ENCODE peak calls at places on chromosomes 1 and 21, in seven cellular contexts. L is psoas muscle, D is thyroid gland, N is lung, T is endothelial cell of umbilical vein, R is fibroblast of lung, E is ascending aorta. C is an unnamed sample.

GRCh38 chr1:42844592-42845140 is 1.7 kb upstream of the ZNF691 start:
- DNase-seq in D (peak), T (no peak), E (no peak), R (no peak), L (no peak), N (no peak), C (no peak)

GRCh38 chr1:80427886-80428285 is 1372.8 kb upstream of the ADGRL2 start:
- DNase-seq in L (no peak), N (no peak), D (no peak), E (no peak), R (peak), T (no peak), C (no peak)

GRCh38 chr1:219576931-219577330 is 36.0 kb downstream of the ZC3H11B start:
- DNase-seq in T (no peak), D (no peak), E (no peak), L (no peak), N (no peak), R (no peak), C (no peak)

GRCh38 chr1:183287191-183287675 is 101.2 kb downstream of the LAMC2 start:
- DNase-seq in R (peak), N (no peak), T (peak), E (no peak), D (peak), L (peak), C (no peak)

GRCh38 chr1:219113261-219113660 is 60.4 kb upstream of the LYPLAL1 start:
- DNase-seq in R (peak), E (no peak), D (no peak), N (no peak), L (no peak), T (no peak), C (no peak)

GRCh38 chr21:42695324-42696025 is 42.1 kb downstream of the PDE9A start:
- DNase-seq in L (no peak), T (no peak), E (no peak), D (no peak), N (no peak), R (peak), C (no peak)

GRCh38 chr1:101002551-101002950 is 23.0 kb downstream of the DPH5 start:
- DNase-seq in R (no peak), E (no peak), D (no peak), N (no peak), L (no peak), T (peak), C (peak)

GRCh38 chr1:74689800-74690696 is 16.5 kb upstream of the ERICH3 start:
- DNase-seq in R (peak), N (no peak), E (no peak), L (no peak), D (peak), T (peak), C (peak)

GRCh38 chr1:235486321-235486720 is 17.9 kb downstream of the B3GALNT2 start:
- DNase-seq in T (peak), D (no peak), R (no peak), E (no peak), N (no peak), L (no peak), C (no peak)

GRCh38 chr1:12229386-12229834 is 420 bp upstream of the VPS13D start:
- DNase-seq in T (no peak), R (no peak), L (no peak), D (no peak), E (no peak), N (no peak), C (no peak)

GRCh38 chr1:40782371-40782956 is 1.1 kb upstream of the KCNQ4 start:
- DNase-seq in N (no peak), L (peak), T (no peak), E (no peak), D (peak), R (peak), C (no peak)

GRCh38 chr21:46294647-46295176 is 8.6 kb downstream of the YBEY start:
- DNase-seq in L (no peak), N (no peak), R (peak), T (no peak), D (no peak), E (no peak), C (no peak)

GRCh38 chr1:183812111-183812510 is 7.2 kb downstream of the RGL1 start:
- DNase-seq in N (no peak), R (no peak), T (no peak), L (no peak), E (no peak), D (no peak), C (no peak)

GRCh38 chr1:27116697-27117096 is 38.2 kb downstream of the SLC9A1 start:
- DNase-seq in N (no peak), D (no peak), T (no peak), E (no peak), L (no peak), R (peak), C (peak)

GRCh38 chr21:45938811-45939520 is 42.6 kb upstream of the COL6A1 start:
- DNase-seq in E (no peak), N (no peak), D (no peak), T (no peak), R (no peak), L (no peak), C (no peak)

GRCh38 chr21:44199448-44199847 is 41.3 kb downstream of the ICOSLG start:
- DNase-seq in E (no peak), D (no peak), T (no peak), R (no peak), L (no peak), N (no peak), C (no peak)

GRCh38 chr1:119341372-119341947 is 27.1 kb upstream of the HAO2 start:
- DNase-seq in R (no peak), T (no peak), D (no peak), L (no peak), N (no peak), E (no peak), C (no peak)

GRCh38 chr21:45299864-45300785 is 12.4 kb upstream of the POFUT2 start:
- DNase-seq in L (no peak), R (peak), T (no peak), N (no peak), D (no peak), E (no peak), C (no peak)

GRCh38 chr1:63674865-63675815 is 81.9 kb downstream of the PGM1 start:
- DNase-seq in E (no peak), D (peak), R (no peak), L (no peak), N (no peak), T (no peak), C (no peak)

GRCh38 chr1:61482170-61482569 is 242.8 kb downstream of the TM2D1 start:
- DNase-seq in T (no peak), R (no peak), N (no peak), E (no peak), L (no peak), D (no peak), C (no peak)

GRCh38 chr1:165828581-165829329 is 1.3 kb downstream of the UCK2 start:
- DNase-seq in T (peak), E (no peak), R (peak), L (peak), D (peak), N (peak), C (peak)

GRCh38 chr1:32892368-32893197 is 6.3 kb downstream of the HPCA start:
- DNase-seq in N (no peak), D (peak), T (no peak), L (no peak), R (peak), E (no peak), C (no peak)

GRCh38 chr1:43238104-43238503 is 31.7 kb upstream of the TMEM125 start:
- DNase-seq in E (no peak), N (peak), L (peak), T (peak), R (peak), D (peak), C (no peak)

GRCh38 chr21:45809421-45809820 is 165.9 kb downstream of the PCBP3 start:
- DNase-seq in E (no peak), N (no peak), T (no peak), D (no peak), L (no peak), R (no peak), C (no peak)

GRCh38 chr1:24323281-24323680 is 4.1 kb downstream of the GRHL3 start:
- DNase-seq in N (no peak), R (no peak), D (no peak), T (no peak), E (no peak), L (no peak), C (no peak)

GRCh38 chr1:24324903-24325302 is 5.7 kb downstream of the GRHL3 start:
- DNase-seq in T (no peak), L (no peak), E (no peak), N (no peak), D (no peak), R (no peak), C (no peak)

GRCh38 chr1:24321150-24321549 is 2.0 kb downstream of the GRHL3 start:
- DNase-seq in T (no peak), R (no peak), E (no peak), D (no peak), L (no peak), N (no peak), C (no peak)

GRCh38 chr1:24321712-24322635 is 2.8 kb downstream of the GRHL3 start:
- DNase-seq in E (no peak), L (peak), R (peak), T (peak), D (peak), N (peak), C (peak)

DNA sequence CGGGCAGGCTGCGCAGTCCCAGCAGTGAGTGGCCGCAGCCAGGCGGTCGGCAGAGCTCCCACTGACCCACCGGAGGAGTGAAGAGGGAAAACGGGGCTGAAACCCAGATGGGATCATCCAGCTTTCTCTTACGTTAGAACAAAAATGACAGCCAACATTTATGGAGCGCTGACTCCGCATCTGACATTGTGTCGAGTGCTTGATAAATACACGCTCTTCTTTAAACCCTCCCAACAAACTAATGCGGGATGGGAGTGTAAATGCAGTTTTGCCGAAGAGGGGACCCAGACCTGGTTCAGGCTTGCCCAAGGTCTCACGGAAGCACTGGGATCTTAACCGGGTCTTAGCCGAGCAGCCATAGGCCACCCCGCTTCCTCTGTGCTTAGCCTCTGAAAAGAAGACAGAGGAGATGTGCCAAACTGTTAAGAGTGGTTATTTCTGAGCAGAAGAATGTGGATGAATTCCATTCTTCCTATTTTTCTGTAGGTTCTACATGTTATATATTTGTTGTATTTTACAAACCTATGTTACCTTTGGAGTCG is 3.5 kb downstream of the GRHL3 start:
- DNase-seq in T (peak), R (peak), L (no peak), E (no peak), D (no peak), N (no peak), C (no peak)
- H3K27ac ChIP-seq in T (no peak), R (no peak), L (peak), E (no peak), D (no peak), N (peak), C (no peak)

GRCh38 chr1:201739054-201739453 is 89.9 kb upstream of the IPO9 start:
- DNase-seq in R (no peak), D (no peak), N (no peak), E (no peak), T (no peak), L (no peak), C (no peak)
- H3K4me3 ChIP-seq in R (peak), D (peak), N (no peak), E (peak), T (peak), L (peak), C (no peak)

DNA sequence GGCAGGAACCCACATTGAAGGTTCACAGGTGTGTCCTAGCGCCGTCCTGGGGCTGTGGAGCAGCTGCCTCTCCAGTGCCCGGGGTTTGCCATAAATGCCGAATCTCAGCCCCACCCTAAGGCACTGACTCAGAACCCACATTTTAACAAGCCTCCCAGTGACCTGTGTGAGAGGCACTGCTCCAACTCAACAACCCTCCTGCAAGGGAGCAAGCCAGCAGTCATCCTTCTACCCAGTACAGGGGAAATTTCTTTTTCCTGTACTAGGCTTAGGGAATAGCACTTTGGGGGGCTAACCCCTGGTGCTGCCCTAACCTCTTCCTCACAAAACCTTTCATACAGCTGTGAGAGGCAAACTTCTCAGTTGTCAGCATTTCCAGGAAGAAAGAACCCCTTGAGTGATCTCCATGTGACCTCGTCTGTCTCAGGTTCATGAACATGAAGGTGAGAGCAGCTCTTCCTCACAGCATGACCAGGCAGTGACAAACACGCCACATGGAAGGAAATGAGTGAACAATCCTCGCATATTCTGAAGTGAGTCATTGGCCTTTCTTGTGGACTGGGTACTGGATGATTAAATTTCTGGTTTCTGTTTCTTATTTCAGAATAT is 11.4 kb upstream of the BCAR3 start:
- DNase-seq in T (peak), N (no peak), L (no peak), E (no peak), D (peak), R (peak), C (no peak)
- H3K27ac ChIP-seq in T (peak), N (peak), L (no peak), E (peak), D (peak), R (peak), C (no peak)

GRCh38 chr1:7786785-7787184 is 2.7 kb downstream of the PER3 start:
- DNase-seq in T (no peak), D (peak), R (no peak), E (no peak), N (no peak), L (no peak), C (peak)

GRCh38 chr1:7783178-7783711 is 846 bp upstream of the PER3 start:
- DNase-seq in D (peak), E (no peak), R (peak), T (peak), N (peak), L (peak), C (no peak)

GRCh38 chr1:7785108-7785507 is 1.0 kb downstream of the PER3 start:
- DNase-seq in T (no peak), N (no peak), R (no peak), D (no peak), E (no peak), L (no peak), C (no peak)

GRCh38 chr1:7783826-7784491 is at the start of gene PER3:
- DNase-seq in T (peak), L (peak), R (peak), E (peak), N (peak), D (peak), C (peak)

DNA sequence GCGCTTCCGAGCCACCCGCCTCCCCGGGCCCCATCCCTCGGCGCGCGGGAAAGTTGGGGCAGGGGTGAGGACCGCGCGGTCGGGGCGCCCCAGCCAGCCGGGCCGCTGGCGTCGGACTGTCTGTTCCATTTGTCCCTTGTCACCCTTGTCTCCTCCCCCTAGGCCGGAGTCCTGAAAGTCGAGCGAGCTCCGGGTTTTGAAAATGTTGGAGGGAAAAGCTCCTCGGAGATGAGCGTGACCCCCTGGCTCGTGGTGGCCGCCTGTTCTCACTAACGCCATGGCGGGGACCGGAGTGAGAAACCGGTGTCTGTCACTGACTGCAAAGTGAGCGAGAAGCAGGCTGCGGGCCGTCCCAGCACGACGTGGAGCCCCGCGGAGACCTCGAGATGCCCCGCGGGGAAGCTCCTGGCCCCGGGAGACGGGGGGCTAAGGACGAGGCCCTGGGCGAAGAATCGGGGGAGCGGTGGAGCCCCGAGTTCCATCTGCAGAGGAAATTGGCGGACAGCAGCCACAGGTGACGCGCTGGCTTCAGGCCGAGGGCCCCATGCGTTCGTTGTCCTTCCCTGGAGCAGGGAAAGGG is 491 bp downstream of the PER3 start:
- DNase-seq in N (peak), L (no peak), E (no peak), D (peak), T (no peak), R (no peak), C (no peak)
- H3K4me3 ChIP-seq in N (peak), L (peak), E (peak), D (peak), T (peak), R (peak), C (no peak)

DNA sequence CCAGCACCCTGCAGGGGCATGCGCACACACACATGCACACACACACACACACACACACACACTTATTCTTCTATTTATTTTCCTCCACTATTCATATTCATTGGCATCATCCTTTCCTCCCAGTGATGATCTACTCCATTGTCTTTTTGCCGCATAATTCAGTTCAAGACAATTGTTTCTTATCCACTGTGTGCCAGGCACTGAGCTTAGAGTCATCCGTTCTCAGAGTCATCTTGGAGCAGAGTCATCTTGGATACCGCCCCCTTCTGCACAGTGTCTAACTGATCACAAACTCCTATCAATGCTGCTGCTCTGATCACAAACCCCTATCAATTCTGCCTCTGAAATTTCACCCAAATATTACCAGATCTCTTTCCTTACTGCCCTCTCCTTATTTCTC is 102.8 kb upstream of the PROX1 start:
- DNase-seq in L (no peak), R (no peak), E (no peak), N (no peak), D (no peak), T (no peak), C (no peak)
- H3K27ac ChIP-seq in L (no peak), R (no peak), E (no peak), N (no peak), D (no peak), T (no peak), C (no peak)

DNA sequence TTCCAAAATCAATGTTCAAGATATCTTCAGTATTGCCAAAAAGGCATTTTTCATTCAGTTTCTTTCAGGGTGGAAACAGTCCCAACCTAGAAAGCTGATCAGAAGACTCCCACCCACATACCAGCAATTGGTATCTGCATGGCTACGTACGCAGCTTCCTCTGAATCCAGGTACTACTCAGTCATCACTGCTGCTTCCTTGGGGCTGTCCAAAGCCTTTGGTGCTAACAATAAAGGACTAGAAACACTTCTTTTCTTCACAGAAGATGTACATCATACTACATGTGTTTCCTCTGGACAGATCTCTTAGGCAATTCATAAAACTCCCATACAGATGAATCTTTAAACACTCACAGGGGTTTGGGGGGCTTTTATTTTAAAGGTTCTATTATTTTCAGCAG is 29.8 kb downstream of the VPS26C start:
- DNase-seq in D (no peak), N (no peak), R (no peak), T (no peak), E (no peak), L (no peak), C (no peak)
- H3K4me3 ChIP-seq in D (no peak), N (no peak), R (no peak), T (no peak), E (no peak), L (no peak), C (no peak)

GRCh38 chr1:198805498-198806151 is 166.8 kb downstream of the PTPRC start:
- DNase-seq in L (no peak), E (no peak), N (no peak), D (no peak), T (no peak), R (no peak), C (no peak)
- H3K27ac ChIP-seq in L (no peak), E (no peak), N (no peak), D (no peak), T (no peak), R (no peak), C (no peak)

GRCh38 chr1:212864201-212864600 is 6.1 kb downstream of the FLVCR1 start:
- DNase-seq in R (no peak), L (no peak), E (no peak), N (no peak), T (no peak), D (peak), C (no peak)
- H3K4me3 ChIP-seq in R (no peak), L (no peak), E (no peak), N (no peak), T (no peak), D (no peak), C (no peak)

C was measured in HL-60.